ENCODE peak calls at places on chromosomes 12 and 14, in five cellular contexts. H is prostate gland, M is breast epithelium, B is aorta, S is stomach. Q is an unnamed sample.

GRCh38 chr12:97309921-97310320 is 152.7 kb upstream of the RMST start:
- DNase-seq in H (no peak), M (no peak), B (no peak), S (no peak), Q (no peak)

GRCh38 chr14:74510211-74510931 is 16.8 kb downstream of the ISCA2 start:
- DNase-seq in H (no peak), M (no peak), B (peak), S (no peak), Q (no peak)

GRCh38 chr12:32773686-32774085 is 18.0 kb upstream of the YARS2 start:
- DNase-seq in H (no peak), M (no peak), B (no peak), S (no peak), Q (no peak)

GRCh38 chr12:45234134-45234865 is 18.4 kb downstream of the ANO6 start:
- DNase-seq in H (peak), M (peak), B (no peak), S (no peak), Q (no peak)

GRCh38 chr12:101074940-101075680 is 134.9 kb downstream of the SLC5A8 start:
- DNase-seq in H (no peak), M (no peak), B (no peak), S (no peak), Q (no peak)

GRCh38 chr12:131218291-131219172 is 264.8 kb downstream of the ADGRD1 start:
- DNase-seq in H (no peak), M (no peak), B (no peak), S (no peak), Q (no peak)

GRCh38 chr14:100586153-100586519 is 1.1 kb downstream of the BEGAIN start:
- DNase-seq in H (no peak), M (no peak), B (peak), S (no peak), Q (peak)

GRCh38 chr14:33335366-33335765 is 396.7 kb downstream of the NPAS3 start:
- DNase-seq in H (no peak), M (no peak), B (no peak), S (no peak), Q (no peak)

GRCh38 chr12:53217049-53217929 is 10.2 kb upstream of the ITGB7 start:
- DNase-seq in H (no peak), M (peak), B (peak), S (peak), Q (peak)

GRCh38 chr12:93540506-93540905 is 32.0 kb upstream of the SOCS2 start:
- DNase-seq in H (no peak), M (no peak), B (no peak), S (no peak), Q (no peak)

GRCh38 chr12:117847371-117847770 is 121.4 kb downstream of the KSR2 start:
- DNase-seq in H (no peak), M (no peak), B (no peak), S (no peak), Q (no peak)

GRCh38 chr14:74599946-74600345 is 12.1 kb downstream of the LTBP2 start:
- DNase-seq in H (no peak), M (no peak), B (no peak), S (no peak), Q (no peak)

GRCh38 chr14:68755016-68755353 is 37.9 kb downstream of the ZFP36L1 start:
- DNase-seq in H (no peak), M (no peak), B (no peak), S (no peak), Q (no peak)

GRCh38 chr12:25929096-25929637 is 29.3 kb upstream of the RASSF8 start:
- DNase-seq in H (no peak), M (no peak), B (no peak), S (no peak), Q (no peak)

GRCh38 chr14:100708349-100709217 is 18.1 kb upstream of the DLK1 start:
- DNase-seq in H (no peak), M (no peak), B (no peak), S (peak), Q (no peak)

GRCh38 chr12:26726956-26727355 is 106.0 kb downstream of the ITPR2 start:
- DNase-seq in H (no peak), M (no peak), B (no peak), S (no peak), Q (no peak)

GRCh38 chr12:111942557-111942956 is 70.4 kb downstream of the TMEM116 start:
- DNase-seq in H (no peak), M (no peak), B (no peak), S (peak), Q (no peak)

GRCh38 chr14:92848941-92849340 is 54.8 kb downstream of the GOLGA5 start:
- DNase-seq in H (no peak), M (no peak), B (no peak), S (no peak), Q (peak)

GRCh38 chr12:95380997-95381786 is 92.8 kb upstream of the METAP2 start:
- DNase-seq in H (no peak), M (no peak), B (no peak), S (no peak), Q (no peak)

GRCh38 chr12:123098780-123099179 is 52.1 kb downstream of the PITPNM2 start:
- DNase-seq in H (no peak), M (no peak), B (no peak), S (no peak), Q (no peak)

GRCh38 chr12:123095074-123095694 is 55.7 kb downstream of the PITPNM2 start:
- DNase-seq in H (no peak), M (no peak), B (no peak), S (no peak), Q (no peak)

GRCh38 chr12:123097521-123098084 is 53.3 kb downstream of the PITPNM2 start:
- DNase-seq in H (no peak), M (no peak), B (no peak), S (peak), Q (no peak)

GRCh38 chr12:123094349-123095073 is 56.4 kb downstream of the PITPNM2 start:
- DNase-seq in H (peak), M (peak), B (peak), S (peak), Q (no peak)

GRCh38 chr12:123096159-123096558 is 54.7 kb downstream of the PITPNM2 start:
- DNase-seq in H (no peak), M (no peak), B (no peak), S (no peak), Q (no peak)
- H3K27ac ChIP-seq in H (no peak), M (no peak), B (no peak), S (no peak), Q (no peak)

DNA sequence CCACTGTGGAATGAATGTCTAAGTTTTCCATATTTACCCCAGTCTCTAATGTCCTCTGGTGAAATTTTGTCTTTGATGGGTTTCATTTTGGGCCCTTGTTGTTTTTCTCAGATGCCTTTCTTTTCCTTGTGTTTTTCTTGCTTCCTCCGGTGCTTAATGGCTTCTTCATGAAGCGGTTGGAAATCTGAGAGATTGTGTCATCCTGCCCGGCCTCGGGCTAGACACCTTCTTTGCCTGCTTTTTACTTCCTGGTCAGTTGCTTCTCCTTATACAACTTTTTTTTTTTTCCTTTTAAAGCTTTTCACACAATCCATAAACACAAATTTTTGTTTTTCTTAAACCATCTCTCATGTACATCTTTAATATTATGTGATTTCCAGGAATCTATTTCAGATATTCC is 7.1 kb downstream of the ETV6 start:
- DNase-seq in H (no peak), M (peak), B (no peak), S (no peak), Q (no peak)
- H3K4me3 ChIP-seq in H (no peak), M (no peak), B (no peak), S (no peak), Q (no peak)

DNA sequence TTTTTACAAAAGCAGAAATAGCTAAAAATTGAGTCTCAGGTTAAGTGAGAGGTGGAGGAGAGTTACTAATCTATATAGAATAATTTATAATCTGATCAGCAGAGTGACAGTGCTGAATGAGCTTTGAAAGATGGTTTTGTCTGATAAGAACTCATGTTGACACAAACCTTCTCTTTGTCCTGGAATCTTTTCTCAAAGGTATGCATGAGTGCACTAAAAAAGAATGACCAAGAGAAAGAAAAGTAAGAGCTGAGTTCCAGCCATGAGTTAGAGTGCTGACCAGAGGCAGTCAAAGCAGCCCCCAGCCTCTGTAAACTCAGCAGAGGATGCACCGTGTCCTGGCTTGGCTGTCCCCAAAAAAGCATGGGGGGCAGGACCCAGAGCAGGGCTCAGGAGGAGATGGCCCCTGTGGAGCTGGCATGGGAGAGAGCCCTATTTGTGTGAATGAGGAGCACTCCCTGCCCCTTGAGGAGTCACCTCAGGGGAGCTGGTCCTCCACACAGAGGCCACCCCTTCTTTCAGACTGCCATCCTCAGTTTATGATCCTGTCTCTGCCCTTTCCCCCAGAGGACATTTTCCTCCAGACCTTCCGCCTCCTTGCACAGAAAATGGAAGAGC is 129.8 kb downstream of the SEC23A start:
- DNase-seq in H (no peak), M (no peak), B (no peak), S (no peak), Q (no peak)
- H3K27ac ChIP-seq in H (no peak), M (no peak), B (no peak), S (no peak), Q (no peak)

GRCh38 chr14:71143391-71144290 is 236.4 kb downstream of the PCNX1 start:
- DNase-seq in H (no peak), M (no peak), B (no peak), S (no peak), Q (peak)
- H3K4me3 ChIP-seq in H (no peak), M (no peak), B (no peak), S (no peak), Q (no peak)

GRCh38 chr12:46516933-46517578 is 144.5 kb upstream of the SLC38A2 start:
- DNase-seq in H (no peak), M (no peak), B (no peak), S (no peak), Q (peak)
- H3K27ac ChIP-seq in H (no peak), M (no peak), B (no peak), S (no peak), Q (no peak)

DNA sequence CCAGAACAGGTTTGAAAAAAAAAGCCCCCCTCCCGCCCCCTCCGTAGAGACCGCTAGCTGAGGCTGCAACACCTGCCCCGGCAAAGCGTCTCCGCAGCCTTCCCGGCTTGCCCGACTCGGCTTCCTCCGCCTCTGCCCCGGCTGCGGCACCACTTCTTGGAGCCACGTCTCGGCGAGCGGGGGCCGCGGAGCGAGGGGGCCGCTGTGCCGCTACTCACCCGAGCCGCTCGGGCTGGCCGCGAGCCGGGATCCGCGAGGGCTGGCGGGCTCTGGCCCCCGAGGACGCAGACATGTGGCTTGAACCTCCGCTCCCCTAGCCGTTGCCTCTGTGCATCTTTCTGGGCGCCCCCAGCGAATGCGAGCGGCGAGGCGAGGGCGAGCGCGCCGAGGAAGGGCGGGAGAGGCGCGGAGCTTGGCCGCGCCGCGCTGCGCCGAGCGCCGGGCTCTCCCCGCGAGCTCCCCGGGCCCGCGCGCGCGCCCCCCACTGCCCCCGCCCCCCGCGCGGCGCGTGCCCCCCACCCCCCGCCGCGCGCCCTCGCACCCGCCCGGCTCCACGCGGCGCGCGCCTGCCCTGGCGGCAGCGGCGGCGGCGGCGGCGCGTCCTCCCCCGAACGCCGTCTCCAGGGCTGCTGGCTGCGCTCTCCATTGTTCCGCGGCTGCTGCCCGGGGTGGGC is 249.5 kb downstream of the APAF1 start:
- DNase-seq in H (no peak), M (no peak), B (no peak), S (no peak), Q (no peak)
- H3K4me3 ChIP-seq in H (peak), M (peak), B (peak), S (peak), Q (no peak)

Q was measured in CD4-positive, CD25-positive, alpha-beta regulatory T cell.